ENCODE peak calls at places on chromosomes 12 and 14, in seven cellular contexts. One of them, this sample, is unnamed.

GRCh38 chr12:57758566-57759359 is 3.9 kb downstream of the MARCHF9 start:
- DNase-seq in GM12878: no peak
- DNase-seq in ovary: no peak
- DNase-seq in sigmoid colon: peak; percentile 54
- DNase-seq in A549: no peak
- DNase-seq in tibial nerve: no peak
- DNase-seq in K562: no peak
- DNase-seq in this sample: peak; percentile 64

GRCh38 chr14:75016815-75017214 is 14.1 kb downstream of the EIF2B2 start:
- DNase-seq in GM12878: no peak
- DNase-seq in ovary: no peak
- DNase-seq in sigmoid colon: no peak
- DNase-seq in A549: no peak
- DNase-seq in tibial nerve: no peak
- DNase-seq in K562: no peak
- DNase-seq in this sample: no peak

GRCh38 chr14:76273346-76273745 is 102.6 kb upstream of the ESRRB start:
- DNase-seq in GM12878: no peak
- DNase-seq in ovary: no peak
- DNase-seq in sigmoid colon: peak; percentile 0
- DNase-seq in A549: no peak
- DNase-seq in tibial nerve: no peak
- DNase-seq in K562: no peak
- DNase-seq in this sample: no peak

GRCh38 chr14:75297417-75298040 is 18.9 kb downstream of the FOS start:
- DNase-seq in GM12878: no peak
- DNase-seq in ovary: no peak
- DNase-seq in sigmoid colon: peak; percentile 67
- DNase-seq in A549: no peak
- DNase-seq in tibial nerve: no peak
- DNase-seq in K562: no peak
- DNase-seq in this sample: peak; percentile 43

GRCh38 chr14:84454114-84454513 is 1075.8 kb upstream of the FLRT2 start:
- DNase-seq in GM12878: no peak
- DNase-seq in ovary: no peak
- DNase-seq in sigmoid colon: no peak
- DNase-seq in A549: no peak
- DNase-seq in tibial nerve: no peak
- DNase-seq in K562: no peak
- DNase-seq in this sample: no peak

GRCh38 chr14:103209054-103209453 is 85.8 kb downstream of the TNFAIP2 start:
- DNase-seq in GM12878: no peak
- DNase-seq in ovary: no peak
- DNase-seq in sigmoid colon: no peak
- DNase-seq in A549: peak; percentile 14
- DNase-seq in tibial nerve: no peak
- DNase-seq in K562: peak; percentile 54
- DNase-seq in this sample: no peak

GRCh38 chr12:122291431-122291830 is 25.1 kb upstream of the VPS33A start:
- DNase-seq in GM12878: no peak
- DNase-seq in ovary: no peak
- DNase-seq in sigmoid colon: no peak
- DNase-seq in A549: no peak
- DNase-seq in tibial nerve: no peak
- DNase-seq in K562: no peak
- DNase-seq in this sample: no peak

GRCh38 chr14:50247245-50247644 is 15.9 kb upstream of the SOS2 start:
- DNase-seq in GM12878: no peak
- DNase-seq in ovary: no peak
- DNase-seq in sigmoid colon: no peak
- DNase-seq in A549: no peak
- DNase-seq in tibial nerve: no peak
- DNase-seq in K562: no peak
- DNase-seq in this sample: no peak

GRCh38 chr12:75812341-75813018 is 219.1 kb downstream of the PHLDA1 start:
- DNase-seq in GM12878: no peak
- DNase-seq in ovary: no peak
- DNase-seq in sigmoid colon: no peak
- DNase-seq in A549: no peak
- DNase-seq in tibial nerve: no peak
- DNase-seq in K562: no peak
- DNase-seq in this sample: no peak

GRCh38 chr12:108815875-108816594 is 41.3 kb downstream of the SSH1 start:
- DNase-seq in GM12878: no peak
- DNase-seq in ovary: no peak
- DNase-seq in sigmoid colon: no peak
- DNase-seq in A549: no peak
- DNase-seq in tibial nerve: no peak
- DNase-seq in K562: no peak
- DNase-seq in this sample: no peak

GRCh38 chr12:13376627-13377373 is 180.3 kb downstream of the EMP1 start:
- DNase-seq in GM12878: no peak
- DNase-seq in ovary: no peak
- DNase-seq in sigmoid colon: no peak
- DNase-seq in A549: peak; percentile 72
- DNase-seq in tibial nerve: no peak
- DNase-seq in K562: no peak
- DNase-seq in this sample: no peak

GRCh38 chr14:97185186-97185585 is 388.0 kb downstream of the VRK1 start:
- DNase-seq in GM12878: no peak
- DNase-seq in ovary: no peak
- DNase-seq in sigmoid colon: no peak
- DNase-seq in A549: peak; percentile 25
- DNase-seq in tibial nerve: no peak
- DNase-seq in K562: no peak
- DNase-seq in this sample: no peak

GRCh38 chr12:42568952-42569916 is 20.3 kb downstream of the PRICKLE1 start:
- DNase-seq in GM12878: peak; percentile 38
- DNase-seq in ovary: no peak
- DNase-seq in sigmoid colon: no peak
- DNase-seq in A549: peak; percentile 75
- DNase-seq in tibial nerve: no peak
- DNase-seq in K562: peak; percentile 61
- DNase-seq in this sample: no peak

GRCh38 chr14:51182166-51182565 is 57.9 kb upstream of the TMX1 start:
- DNase-seq in GM12878: no peak
- DNase-seq in ovary: no peak
- DNase-seq in sigmoid colon: no peak
- DNase-seq in A549: peak; percentile 4
- DNase-seq in tibial nerve: no peak
- DNase-seq in K562: no peak
- DNase-seq in this sample: no peak

GRCh38 chr12:46522141-46522540 is 149.6 kb upstream of the SLC38A2 start:
- DNase-seq in GM12878: no peak
- DNase-seq in ovary: no peak
- DNase-seq in sigmoid colon: no peak
- DNase-seq in A549: no peak
- DNase-seq in tibial nerve: no peak
- DNase-seq in K562: no peak
- DNase-seq in this sample: no peak

GRCh38 chr14:28629328-28630004 is 137.1 kb upstream of the FOXG1 start:
- DNase-seq in GM12878: no peak
- DNase-seq in ovary: no peak
- DNase-seq in sigmoid colon: no peak
- DNase-seq in A549: no peak
- DNase-seq in tibial nerve: no peak
- DNase-seq in K562: no peak
- DNase-seq in this sample: no peak

GRCh38 chr12:117361312-117361670 is at the start of gene NOS1:
- DNase-seq in GM12878: no peak
- DNase-seq in ovary: no peak
- DNase-seq in sigmoid colon: no peak
- DNase-seq in A549: no peak
- DNase-seq in tibial nerve: no peak
- DNase-seq in K562: no peak
- DNase-seq in this sample: peak; percentile 56

GRCh38 chr12:94831081-94831747 is 172.3 kb downstream of the NDUFA12 start:
- DNase-seq in GM12878: peak; percentile 98
- DNase-seq in ovary: no peak
- DNase-seq in sigmoid colon: no peak
- DNase-seq in A549: no peak
- DNase-seq in tibial nerve: no peak
- DNase-seq in K562: no peak
- DNase-seq in this sample: no peak

GRCh38 chr14:34398024-34398423 is 64.0 kb downstream of the SPTSSA start:
- DNase-seq in GM12878: no peak
- DNase-seq in ovary: no peak
- DNase-seq in sigmoid colon: no peak
- DNase-seq in A549: no peak
- DNase-seq in tibial nerve: no peak
- DNase-seq in K562: no peak
- DNase-seq in this sample: no peak

GRCh38 chr14:54594531-54594930 is 27.6 kb downstream of the SAMD4A start:
- DNase-seq in GM12878: no peak
- DNase-seq in ovary: no peak
- DNase-seq in sigmoid colon: no peak
- DNase-seq in A549: no peak
- DNase-seq in tibial nerve: no peak
- DNase-seq in K562: no peak
- DNase-seq in this sample: no peak

GRCh38 chr14:20631821-20632389 is 9.6 kb downstream of the OR6S1 start:
- DNase-seq in GM12878: no peak
- DNase-seq in ovary: peak; percentile 84
- DNase-seq in sigmoid colon: peak; percentile 84
- DNase-seq in A549: peak; percentile 83
- DNase-seq in tibial nerve: peak; percentile 51
- DNase-seq in K562: peak; percentile 70
- DNase-seq in this sample: peak; percentile 66

GRCh38 chr14:51507556-51508511 is 143.9 kb upstream of the FRMD6 start:
- DNase-seq in GM12878: no peak
- DNase-seq in ovary: peak; percentile 83
- DNase-seq in sigmoid colon: peak; percentile 89
- DNase-seq in A549: no peak
- DNase-seq in tibial nerve: peak; percentile 56
- DNase-seq in K562: no peak
- DNase-seq in this sample: no peak

GRCh38 chr12:113232787-113233585 is 11.7 kb downstream of the TPCN1 start:
- DNase-seq in GM12878: peak; percentile 69
- DNase-seq in ovary: no peak
- DNase-seq in sigmoid colon: peak; percentile 73
- DNase-seq in A549: no peak
- DNase-seq in tibial nerve: no peak
- DNase-seq in K562: no peak
- DNase-seq in this sample: peak; percentile 68

GRCh38 chr12:6430124-6430989 is 14.4 kb upstream of the CD27 start:
- DNase-seq in GM12878: no peak
- DNase-seq in ovary: peak; percentile 86
- DNase-seq in sigmoid colon: peak; percentile 96
- DNase-seq in A549: peak; percentile 100
- DNase-seq in tibial nerve: peak; percentile 84
- DNase-seq in K562: peak; percentile 86
- DNase-seq in this sample: peak; percentile 93
- TF ChIP-seq EP300 in GM12878: no peak
- TF ChIP-seq EP300 in ovary: peak; percentile 80
- TF ChIP-seq EP300 in sigmoid colon: no peak
- TF ChIP-seq EP300 in A549: peak; percentile 65
- TF ChIP-seq EP300 in tibial nerve: peak; percentile 88
- TF ChIP-seq EP300 in K562: peak; percentile 56
- TF ChIP-seq EP300 in this sample: peak; percentile 95

DNA sequence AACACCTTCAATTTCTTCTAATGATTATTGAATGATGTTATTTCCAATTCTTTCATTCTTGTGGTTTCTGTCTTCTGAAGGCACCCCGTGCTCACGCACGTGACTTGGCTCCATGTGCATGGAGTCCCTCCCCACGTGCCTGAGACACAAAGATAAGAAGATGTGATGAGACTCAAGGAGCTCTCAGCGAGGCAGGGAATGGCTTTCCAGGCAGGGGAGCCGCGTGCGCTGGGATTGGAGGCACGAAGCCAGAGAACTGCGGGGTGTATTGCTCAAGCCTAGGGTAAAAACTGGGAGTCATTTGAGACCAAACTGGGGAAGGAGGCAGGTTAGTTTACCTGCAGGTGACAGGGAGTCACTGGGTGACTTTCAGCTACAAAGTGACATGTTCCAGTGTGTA is 311.8 kb upstream of the FKBP4 start:
- DNase-seq in GM12878: no peak
- DNase-seq in ovary: no peak
- DNase-seq in sigmoid colon: no peak
- DNase-seq in A549: no peak
- DNase-seq in tibial nerve: no peak
- DNase-seq in K562: peak; percentile 2
- DNase-seq in this sample: no peak
- TF ChIP-seq EP300 in GM12878: no peak
- TF ChIP-seq EP300 in ovary: no peak
- TF ChIP-seq EP300 in sigmoid colon: no peak
- TF ChIP-seq EP300 in A549: no peak
- TF ChIP-seq EP300 in tibial nerve: no peak
- TF ChIP-seq EP300 in K562: no peak
- TF ChIP-seq EP300 in this sample: no peak

GRCh38 chr12:26884765-26885576 is 52.0 kb upstream of the ITPR2 start:
- DNase-seq in GM12878: peak; percentile 65
- DNase-seq in ovary: peak; percentile 83
- DNase-seq in sigmoid colon: peak; percentile 90
- DNase-seq in A549: peak; percentile 81
- DNase-seq in tibial nerve: peak; percentile 77
- DNase-seq in K562: peak; percentile 84
- DNase-seq in this sample: peak; percentile 88
- TF ChIP-seq EP300 in GM12878: no peak
- TF ChIP-seq EP300 in ovary: no peak
- TF ChIP-seq EP300 in sigmoid colon: no peak
- TF ChIP-seq EP300 in A549: no peak
- TF ChIP-seq EP300 in tibial nerve: no peak
- TF ChIP-seq EP300 in K562: no peak
- TF ChIP-seq EP300 in this sample: no peak

DNA sequence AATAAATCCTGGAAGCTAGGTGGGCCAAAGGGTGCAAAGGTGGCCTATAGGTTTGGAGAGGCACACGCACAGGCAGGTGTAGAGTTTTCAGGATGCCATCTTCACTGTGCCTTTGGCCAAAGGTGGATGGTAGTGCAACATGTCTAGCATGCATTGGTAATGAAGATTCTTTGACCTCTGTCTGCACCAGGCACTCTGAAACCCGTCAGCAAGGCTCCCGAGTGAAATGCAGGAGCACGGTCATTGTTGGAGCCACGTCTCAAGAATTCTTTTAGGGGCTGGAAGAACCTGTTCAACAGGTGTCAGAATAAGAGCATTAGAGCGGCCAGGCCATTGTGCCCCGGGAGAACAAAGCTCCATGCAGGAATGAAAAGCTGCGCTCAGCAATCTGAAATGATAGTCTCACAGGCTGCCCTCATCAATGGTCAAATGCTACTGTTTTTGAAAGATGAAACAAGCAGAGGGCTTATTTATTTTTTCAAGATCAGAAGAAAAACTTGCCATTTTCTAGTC is 40.2 kb upstream of the DICER1 start:
- DNase-seq in GM12878: no peak
- DNase-seq in ovary: no peak
- DNase-seq in sigmoid colon: no peak
- DNase-seq in A549: no peak
- DNase-seq in tibial nerve: no peak
- DNase-seq in K562: no peak
- DNase-seq in this sample: peak; percentile 49
- TF ChIP-seq EP300 in GM12878: no peak
- TF ChIP-seq EP300 in ovary: no peak
- TF ChIP-seq EP300 in sigmoid colon: no peak
- TF ChIP-seq EP300 in A549: no peak
- TF ChIP-seq EP300 in tibial nerve: no peak
- TF ChIP-seq EP300 in K562: no peak
- TF ChIP-seq EP300 in this sample: no peak

GRCh38 chr12:6764011-6764828 is 1.9 kb upstream of the PTMS start:
- DNase-seq in GM12878: peak; percentile 98
- DNase-seq in ovary: peak; percentile 95
- DNase-seq in sigmoid colon: peak; percentile 99
- DNase-seq in A549: peak; percentile 100
- DNase-seq in tibial nerve: peak; percentile 80
- DNase-seq in K562: peak; percentile 93
- DNase-seq in this sample: peak; percentile 88
- TF ChIP-seq EP300 in GM12878: no peak
- TF ChIP-seq EP300 in ovary: no peak
- TF ChIP-seq EP300 in sigmoid colon: no peak
- TF ChIP-seq EP300 in A549: no peak
- TF ChIP-seq EP300 in tibial nerve: peak; percentile 81
- TF ChIP-seq EP300 in K562: peak; percentile 33
- TF ChIP-seq EP300 in this sample: no peak